ENCODE peak calls at places on chromosomes 16 and 17, in nine cellular contexts. N is posterior cingulate gyrus; D is memory B cell; F is activated CD8-positive, alpha-beta memory T cell treated with anti-CD3 and anti-CD28 coated beads for 1 hour; R is stimulated activated CD4-positive, alpha-beta T cell treated with anti-CD3 and anti-CD28 coated beads, Interleukin-1b, Interleukin-23, amount 100 ng/mL, for 24 hours; C is Right ventricle myocardium superior; V is uterus; X is K562; J is Caco-2. G is an unnamed sample.

GRCh38 chr17:43832976-43833829 is at the start of gene MPP3:
- DNase-seq in N (peak; percentile 94), D (peak; percentile 31), F (peak; percentile 8), R (no peak), C (peak; percentile 84), V (peak; percentile 45), X (peak; percentile 95), J (peak; percentile 77), G (peak; percentile 78)

GRCh38 chr17:83014297-83014696 is 65.1 kb upstream of the METRNL start:
- DNase-seq in N (no peak), D (no peak), F (no peak), R (no peak), C (no peak), V (no peak), X (no peak), J (no peak), G (no peak)

GRCh38 chr17:2867441-2868424 is 71.5 kb downstream of the RAP1GAP2 start:
- DNase-seq in N (no peak), D (no peak), F (no peak), R (no peak), C (no peak), V (no peak), X (no peak), J (peak; percentile 46), G (peak; percentile 91)

GRCh38 chr16:11224096-11224893 is 31.7 kb downstream of the SOCS1 start:
- DNase-seq in N (peak; percentile 83), D (no peak), F (peak; percentile 15), R (no peak), C (peak; percentile 90), V (peak; percentile 62), X (peak; percentile 90), J (peak; percentile 13), G (no peak)

GRCh38 chr17:65072577-65073178 is 16.1 kb upstream of the GNA13 start:
- DNase-seq in N (no peak), D (no peak), F (no peak), R (no peak), C (no peak), V (no peak), X (no peak), J (no peak), G (no peak)

GRCh38 chr17:27381007-27381501 is 75.2 kb upstream of the KSR1 start:
- DNase-seq in N (peak; percentile 94), D (peak; percentile 78), F (peak; percentile 23), R (peak; percentile 61), C (peak; percentile 83), V (peak; percentile 53), X (peak; percentile 93), J (peak; percentile 82), G (peak; percentile 36)

GRCh38 chr16:89344314-89344828 is 126.9 kb downstream of the ZNF778 start:
- DNase-seq in N (peak; percentile 70), D (no peak), F (no peak), R (no peak), C (no peak), V (no peak), X (no peak), J (no peak), G (no peak)

GRCh38 chr16:75805946-75806345 is 79.7 kb upstream of the CPHXL start:
- DNase-seq in N (no peak), D (no peak), F (no peak), R (no peak), C (no peak), V (no peak), X (no peak), J (peak; percentile 35), G (no peak)

GRCh38 chr17:73929860-73930430 is 273.5 kb upstream of the RPL38 start:
- DNase-seq in N (no peak), D (no peak), F (no peak), R (no peak), C (no peak), V (no peak), X (no peak), J (no peak), G (no peak)

GRCh38 chr17:27244481-27245223 is 49.3 kb upstream of the WSB1 start:
- DNase-seq in N (peak; percentile 84), D (no peak), F (no peak), R (no peak), C (peak; percentile 82), V (peak; percentile 88), X (no peak), J (peak; percentile 40), G (peak; percentile 93)

GRCh38 chr17:17304521-17304985 is 1.4 kb downstream of the NT5M start:
- DNase-seq in N (no peak), D (no peak), F (no peak), R (no peak), C (no peak), V (no peak), X (peak; percentile 83), J (no peak), G (no peak)

GRCh38 chr16:87390641-87391323 is 1.4 kb upstream of the MAP1LC3B start:
- DNase-seq in N (peak; percentile 62), D (no peak), F (no peak), R (no peak), C (no peak), V (no peak), X (no peak), J (no peak), G (no peak)

GRCh38 chr17:5508855-5509254 is 22.5 kb downstream of the MIS12 start:
- DNase-seq in N (no peak), D (no peak), F (no peak), R (no peak), C (no peak), V (no peak), X (no peak), J (no peak), G (peak; percentile 75)

GRCh38 chr17:42456223-42457106 is 2.2 kb upstream of the ATP6V0A1 start:
- DNase-seq in N (no peak), D (no peak), F (no peak), R (no peak), C (no peak), V (no peak), X (peak; percentile 62), J (no peak), G (peak; percentile 81)

GRCh38 chr17:5986644-5987043 is 83.5 kb upstream of the WSCD1 start:
- DNase-seq in N (no peak), D (no peak), F (no peak), R (no peak), C (no peak), V (no peak), X (no peak), J (no peak), G (peak; percentile 16)

GRCh38 chr16:87266846-87267245 is 50.3 kb downstream of the C16orf95 start:
- DNase-seq in N (peak; percentile 24), D (no peak), F (no peak), R (no peak), C (no peak), V (no peak), X (no peak), J (no peak), G (no peak)

GRCh38 chr17:28718990-28719433 is 773 bp upstream of the RPL23A start:
- DNase-seq in N (no peak), D (no peak), F (no peak), R (no peak), C (no peak), V (no peak), X (no peak), J (no peak), G (no peak)

G was measured in EH.